ENCODE peak calls at places on chromosomes 16 and 17, in eight cellular contexts. T is GM13977, X is thoracic aorta, O is glutamatergic neuron, P is A673, V is right lobe of liver, F is HFF-Myc, Q is A549. M is an unnamed sample.

GRCh38 chr17:16091773-16092172 is 92.1 kb downstream of the TTC19 start:
- DNase-seq in F (no peak), T (no peak), P (peak), X (no peak), V (no peak), O (no peak), Q (no peak), M (no peak)

GRCh38 chr16:2244301-2244700 is 7.1 kb downstream of the ECI1 start:
- DNase-seq in F (no peak), P (no peak), T (no peak), Q (no peak), O (no peak), X (no peak), V (no peak), M (no peak)

GRCh38 chr17:31004160-31004559 is 33.3 kb downstream of the RNF135 start:
- DNase-seq in F (no peak), T (no peak), P (no peak), O (no peak), X (no peak), V (no peak), Q (no peak), M (no peak)

GRCh38 chr17:19348806-19349205 is 13.7 kb downstream of the B9D1 start:
- DNase-seq in T (no peak), V (no peak), P (no peak), O (no peak), F (no peak), Q (no peak), X (no peak), M (no peak)

GRCh38 chr17:65198653-65199382 is 61.6 kb downstream of the RGS9 start:
- DNase-seq in P (peak), T (peak), Q (peak), O (no peak), V (no peak), F (no peak), X (no peak), M (peak)

GRCh38 chr17:82531431-82531881 is 11.9 kb downstream of the FOXK2 start:
- DNase-seq in O (no peak), V (no peak), T (no peak), Q (no peak), P (no peak), F (no peak), X (no peak), M (peak)

GRCh38 chr16:81814751-81815428 is 35.8 kb downstream of the PLCG2 start:
- DNase-seq in F (no peak), Q (no peak), P (no peak), O (no peak), T (no peak), X (no peak), V (no peak), M (no peak)

GRCh38 chr16:57196276-57196675 is 10.1 kb downstream of the RSPRY1 start:
- DNase-seq in T (no peak), X (no peak), Q (no peak), P (no peak), O (no peak), V (no peak), F (no peak), M (no peak)

GRCh38 chr17:57051886-57052342 is 33.1 kb upstream of the AKAP1 start:
- DNase-seq in T (no peak), Q (no peak), V (no peak), F (no peak), O (no peak), X (no peak), P (no peak), M (no peak)

GRCh38 chr16:50280932-50281331 is 14.6 kb downstream of the ADCY7 start:
- DNase-seq in T (no peak), X (no peak), Q (no peak), V (peak), F (no peak), O (no peak), P (no peak), M (no peak)

GRCh38 chr17:36856169-36856568 is 81.1 kb upstream of the LHX1 start:
- DNase-seq in F (no peak), T (no peak), X (no peak), V (no peak), Q (no peak), O (no peak), P (no peak), M (no peak)

GRCh38 chr17:8744086-8744781 is 402 bp downstream of the CCDC42 start:
- DNase-seq in P (no peak), F (no peak), X (no peak), O (no peak), V (no peak), T (no peak), Q (no peak), M (no peak)

GRCh38 chr17:1367351-1367745 is 32.7 kb downstream of the YWHAE start:
- DNase-seq in P (no peak), X (no peak), O (no peak), F (no peak), Q (no peak), T (no peak), V (no peak), M (peak)

GRCh38 chr16:64534180-64534780 is 587.6 kb downstream of the CDH11 start:
- DNase-seq in F (no peak), P (no peak), O (no peak), X (no peak), Q (no peak), T (no peak), V (no peak), M (no peak)

GRCh38 chr17:78351449-78352006 is 8.3 kb downstream of the SOCS3 start:
- DNase-seq in O (peak), Q (no peak), P (no peak), F (no peak), T (no peak), X (peak), V (peak), M (peak)

GRCh38 chr17:6574689-6575595 is 18.6 kb upstream of the PITPNM3 start:
- DNase-seq in O (no peak), X (peak), F (peak), T (peak), P (no peak), Q (no peak), V (peak), M (peak)

GRCh38 chr17:60599220-60599619 is 773 bp upstream of the PPM1D start:
- DNase-seq in V (no peak), T (peak), Q (peak), O (no peak), X (no peak), P (no peak), F (no peak), M (no peak)

GRCh38 chr17:38447502-38448095 is 19.3 kb downstream of the ARHGAP23 start:
- DNase-seq in O (no peak), F (no peak), T (no peak), Q (no peak), P (no peak), V (no peak), X (no peak), M (no peak)

GRCh38 chr17:6361733-6362132 is 73.2 kb downstream of the AIPL1 start:
- DNase-seq in Q (peak), O (no peak), V (no peak), X (no peak), F (no peak), P (peak), T (peak), M (no peak)

GRCh38 chr17:82866521-82867214 is 26.8 kb upstream of the ZNF750 start:
- DNase-seq in T (no peak), F (peak), Q (no peak), V (no peak), O (peak), P (no peak), X (no peak), M (peak)

GRCh38 chr17:27882162-27882840 is 10.9 kb downstream of the LYRM9 start:
- DNase-seq in V (no peak), F (no peak), P (no peak), Q (no peak), T (no peak), O (no peak), X (no peak), M (no peak)

GRCh38 chr17:48215583-48216139 is 108.1 kb downstream of the SNX11 start:
- DNase-seq in O (peak), X (no peak), P (peak), T (no peak), V (no peak), Q (peak), F (no peak), M (peak)

GRCh38 chr16:17970816-17971291 is 365.7 kb downstream of the NPIPA8 start:
- DNase-seq in F (no peak), O (no peak), V (no peak), Q (no peak), P (no peak), X (no peak), T (no peak), M (no peak)

GRCh38 chr17:17810374-17811248 is 26.2 kb downstream of the SREBF1 start:
- DNase-seq in X (no peak), P (peak), Q (no peak), T (no peak), O (peak), V (peak), F (no peak), M (no peak)

GRCh38 chr16:67936876-67937605 is 391 bp upstream of the PSMB10 start:
- DNase-seq in Q (peak), V (no peak), F (no peak), P (peak), O (no peak), T (peak), X (no peak), M (peak)

GRCh38 chr17:61178284-61178683 is 221.4 kb upstream of the TBX2 start:
- DNase-seq in O (no peak), X (no peak), T (no peak), Q (no peak), V (no peak), P (no peak), F (no peak), M (no peak)

GRCh38 chr16:76729525-76729924 is 452.3 kb downstream of the CNTNAP4 start:
- DNase-seq in V (no peak), X (no peak), T (no peak), O (no peak), F (no peak), Q (no peak), P (peak), M (no peak)

GRCh38 chr16:20002936-20003335 is 70.8 kb downstream of the GPR139 start:
- DNase-seq in V (no peak), X (no peak), F (no peak), P (no peak), O (no peak), T (no peak), Q (no peak), M (no peak)

GRCh38 chr17:6420173-6420641 is 14.7 kb downstream of the AIPL1 start:
- DNase-seq in V (no peak), F (no peak), P (peak), O (peak), Q (peak), X (no peak), T (no peak), M (no peak)

GRCh38 chr17:72615627-72615991 is 476.9 kb downstream of the SLC39A11 start:
- DNase-seq in O (no peak), P (no peak), X (no peak), Q (no peak), V (no peak), T (no peak), F (no peak), M (no peak)

GRCh38 chr17:73783382-73783766 is 139.1 kb upstream of the SDK2 start:
- DNase-seq in Q (no peak), T (no peak), F (no peak), X (no peak), O (no peak), V (no peak), P (no peak), M (no peak)

GRCh38 chr17:31571124-31571892 is 179.8 kb downstream of the RAB11FIP4 start:
- DNase-seq in O (no peak), Q (no peak), F (no peak), X (peak), P (no peak), T (no peak), V (peak), M (peak)

GRCh38 chr17:77240976-77241375 is 100.2 kb downstream of the SEC14L1 start:
- DNase-seq in Q (no peak), V (no peak), X (no peak), T (no peak), F (no peak), O (no peak), P (no peak), M (no peak)

GRCh38 chr16:77777745-77778144 is 10.6 kb upstream of the VAT1L start:
- DNase-seq in F (no peak), T (no peak), V (no peak), P (no peak), Q (no peak), X (no peak), O (no peak), M (no peak)

GRCh38 chr16:53881371-53881770 is 177.4 kb downstream of the FTO start:
- DNase-seq in P (no peak), F (no peak), T (no peak), O (no peak), Q (peak), X (no peak), V (no peak), M (peak)

GRCh38 chr17:82449136-82449882 is 1.2 kb downstream of the CYBC1 start:
- DNase-seq in V (peak), T (peak), O (no peak), P (no peak), X (no peak), Q (no peak), F (no peak), M (no peak)

GRCh38 chr17:63433746-63434591 is 12.1 kb downstream of the CYB561 start:
- DNase-seq in X (peak), Q (no peak), O (no peak), F (peak), V (peak), P (peak), T (no peak), M (peak)
- TF ChIP-seq CTCF in X (no peak), Q (no peak), O (no peak), F (peak), V (no peak), P (no peak), T (no peak), M (peak)

GRCh38 chr16:83113811-83114210 is 487.0 kb downstream of the CDH13 start:
- DNase-seq in T (no peak), O (no peak), F (no peak), P (no peak), V (no peak), Q (no peak), X (no peak), M (no peak)
- TF ChIP-seq CTCF in T (no peak), O (no peak), F (no peak), P (no peak), V (no peak), Q (no peak), X (no peak), M (no peak)

DNA sequence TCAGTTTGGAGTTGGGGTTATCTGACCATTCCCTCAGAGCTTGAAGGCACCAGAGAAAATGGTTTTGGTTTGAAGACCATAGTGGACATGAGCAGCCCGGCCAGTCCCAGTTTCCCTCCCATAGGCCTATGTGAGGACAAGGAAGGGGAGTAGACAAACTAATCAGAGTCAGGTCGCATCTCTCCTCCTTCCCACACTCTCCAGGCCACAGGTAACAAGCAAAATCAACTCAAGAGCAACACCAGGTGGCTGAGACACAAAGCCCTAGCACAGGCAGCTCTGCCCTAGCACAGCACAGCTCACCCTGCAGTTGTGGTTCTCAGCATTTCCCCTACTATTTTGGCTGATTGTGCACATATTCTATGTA is 7.2 kb downstream of the SUPT4H1 start:
- DNase-seq in T (no peak), F (no peak), P (no peak), V (no peak), X (no peak), O (no peak), Q (no peak), M (no peak)
- TF ChIP-seq CTCF in T (peak), F (no peak), P (no peak), V (peak), X (no peak), O (no peak), Q (no peak), M (no peak)

DNA sequence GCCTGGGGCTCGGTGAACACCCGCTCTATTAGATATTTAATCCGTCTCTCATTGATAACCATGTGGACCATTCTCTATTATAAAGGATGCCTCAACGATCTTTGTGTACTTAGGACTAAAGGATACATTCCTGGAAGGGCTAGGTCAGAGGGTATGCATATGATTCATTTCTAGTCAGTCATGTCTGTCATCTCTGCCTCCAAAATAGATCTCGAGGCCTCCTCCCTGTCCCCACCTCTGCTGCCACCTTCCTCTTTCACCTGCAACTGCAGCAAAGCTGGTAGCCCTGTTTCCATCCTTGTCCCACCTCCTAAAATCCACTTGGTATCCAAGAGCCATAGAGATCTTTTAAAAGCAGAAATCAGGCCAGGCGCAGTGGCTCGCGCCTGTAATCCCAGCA is 121.5 kb downstream of the KATNIP start:
- DNase-seq in Q (peak), O (no peak), X (no peak), F (no peak), P (no peak), V (no peak), T (no peak), M (no peak)
- TF ChIP-seq CTCF in Q (no peak), O (no peak), X (no peak), F (no peak), P (no peak), V (no peak), T (no peak), M (no peak)

GRCh38 chr16:633336-634050 is 2.6 kb downstream of the METTL26 start:
- DNase-seq in Q (no peak), X (no peak), O (no peak), V (peak), F (no peak), P (no peak), T (no peak), M (no peak)

GRCh38 chr16:630815-631405 is at the start of gene WFIKKN1:
- DNase-seq in X (no peak), O (peak), P (no peak), V (peak), Q (no peak), F (no peak), T (no peak), M (no peak)

GRCh38 chr16:632486-633335 is 1.9 kb downstream of the WFIKKN1 start:
- DNase-seq in Q (no peak), F (no peak), O (peak), P (no peak), T (no peak), V (peak), X (no peak), M (no peak)

GRCh38 chr16:630024-630814 is 566 bp upstream of the WFIKKN1 start:
- DNase-seq in F (no peak), X (no peak), T (no peak), Q (no peak), O (peak), V (no peak), P (no peak), M (no peak)

DNA sequence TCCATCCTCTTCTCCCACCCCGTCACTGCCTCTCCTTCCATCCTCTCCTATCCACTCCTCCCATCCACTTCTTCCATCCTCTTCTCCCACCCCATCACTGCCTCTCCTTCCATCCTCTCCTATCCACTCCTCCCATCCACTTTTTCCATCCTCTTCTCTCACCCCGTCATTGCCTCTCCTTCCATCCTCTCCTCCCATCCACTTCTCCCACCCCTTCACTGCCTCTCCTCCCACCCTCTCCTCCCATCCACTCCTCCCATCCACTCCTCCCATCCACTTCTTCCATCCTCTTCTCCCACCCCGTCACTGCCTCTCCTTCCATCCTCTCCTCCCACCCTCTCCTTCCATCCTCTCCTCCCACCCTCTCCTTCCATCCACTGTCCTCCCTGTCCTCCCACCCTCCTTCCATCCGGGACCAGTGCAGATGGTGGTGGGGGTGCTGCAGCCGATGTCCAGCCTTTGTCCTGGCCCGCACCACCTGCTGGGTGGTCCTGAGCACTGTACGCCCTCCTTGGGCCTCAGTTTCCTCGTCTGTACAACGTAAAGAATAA is 1.1 kb downstream of the WFIKKN1 start:
- DNase-seq in T (no peak), X (no peak), Q (no peak), F (no peak), O (no peak), V (no peak), P (no peak), M (no peak)
- TF ChIP-seq CTCF in T (no peak), X (no peak), Q (no peak), F (no peak), O (no peak), V (no peak), P (no peak), M (no peak)

DNA sequence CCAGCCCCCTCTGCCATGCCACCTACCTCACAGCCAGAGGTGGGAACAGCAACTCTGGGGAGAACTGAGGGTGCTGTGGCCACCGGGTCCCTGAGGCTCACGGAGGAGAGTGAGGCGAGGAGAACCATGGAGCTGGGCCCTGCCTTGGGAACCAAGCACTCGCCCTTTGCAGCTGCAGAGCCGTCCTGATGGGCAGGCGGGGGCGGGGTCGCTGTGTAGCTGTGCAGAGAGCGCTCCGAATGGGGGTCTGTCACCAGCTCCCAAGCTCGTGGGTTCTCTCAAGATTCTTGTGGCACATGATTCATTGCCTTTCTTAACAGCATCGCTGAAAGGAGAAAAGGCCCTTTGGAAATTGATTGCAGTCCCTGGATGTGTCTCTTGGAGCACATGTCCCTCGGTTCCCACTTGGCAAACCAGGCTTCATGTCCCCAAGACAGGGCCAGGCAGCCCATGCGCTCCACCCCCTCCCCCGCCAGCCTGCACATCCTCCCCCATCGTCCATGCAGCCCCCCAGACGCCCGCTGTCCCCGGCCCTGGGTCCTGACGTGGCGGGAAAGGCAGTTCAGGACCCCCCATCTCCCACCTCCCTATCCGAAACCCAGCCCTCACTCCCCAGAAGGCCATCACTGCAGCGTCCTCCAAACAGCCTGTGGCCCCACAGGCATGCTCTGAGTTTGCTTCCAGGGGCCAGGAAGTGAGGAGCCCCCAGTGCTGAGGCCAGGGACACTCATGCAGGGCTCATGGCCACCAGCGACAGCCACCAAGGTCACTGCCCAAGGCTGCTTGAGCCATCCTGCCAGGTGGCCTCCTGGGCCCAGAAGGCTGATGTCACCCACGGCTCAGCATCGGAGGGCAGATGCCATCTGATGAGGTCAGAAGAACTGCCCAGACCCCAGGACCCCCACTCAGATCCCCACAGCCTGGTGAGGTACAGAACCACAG is 20.6 kb upstream of the CHMP6 start:
- DNase-seq in F (no peak), X (no peak), O (peak), P (no peak), V (no peak), Q (no peak), T (no peak), M (no peak)
- TF ChIP-seq CTCF in F (peak), X (no peak), O (no peak), P (no peak), V (peak), Q (no peak), T (no peak), M (no peak)

M was measured in HFFc6.